ENCODE peak calls at places on chromosome 6, in eight cellular contexts. Q, X, R, Z, N, Y, E and S are unnamed samples.

GRCh38 chr6:129662980-129663431 is 47.0 kb downstream of the ARHGAP18 start:
- DNase-seq in Q (no peak), X (no peak), R (no peak), Z (no peak), N (no peak), Y (no peak), E (no peak), S (no peak)

GRCh38 chr6:137370871-137371633 is 123.1 kb downstream of the OLIG3 start:
- DNase-seq in Q (no peak), X (no peak), R (no peak), Z (no peak), N (no peak), Y (no peak), E (no peak), S (no peak)

GRCh38 chr6:150456902-150457643 is 88.3 kb downstream of the IYD start:
- DNase-seq in Q (no peak), X (no peak), R (no peak), Z (no peak), N (no peak), Y (no peak), E (no peak), S (no peak)

GRCh38 chr6:37314803-37315515 is 38.8 kb upstream of the RNF8 start:
- DNase-seq in Q (peak), X (no peak), R (peak), Z (no peak), N (peak), Y (peak), E (no peak), S (peak)

GRCh38 chr6:112225691-112226090 is 28.7 kb downstream of the LAMA4 start:
- DNase-seq in Q (no peak), X (no peak), R (no peak), Z (no peak), N (no peak), Y (no peak), E (no peak), S (no peak)

GRCh38 chr6:16217156-16217721 is 21.1 kb upstream of the GMPR start:
- DNase-seq in Q (no peak), X (no peak), R (no peak), Z (no peak), N (no peak), Y (no peak), E (no peak), S (peak)

GRCh38 chr6:45608252-45608911 is 230.6 kb upstream of the SUPT3H start:
- DNase-seq in Q (peak), X (no peak), R (no peak), Z (no peak), N (no peak), Y (peak), E (no peak), S (no peak)

GRCh38 chr6:96520851-96521115 is 823 bp upstream of the UFL1 start:
- DNase-seq in Q (no peak), X (no peak), R (no peak), Z (peak), N (no peak), Y (peak), E (no peak), S (no peak)

GRCh38 chr6:169177516-169178196 is 76.0 kb downstream of the THBS2 start:
- DNase-seq in Q (no peak), X (no peak), R (no peak), Z (no peak), N (no peak), Y (no peak), E (no peak), S (no peak)

GRCh38 chr6:27592107-27592480 is 119.2 kb upstream of the ZNF184 start:
- DNase-seq in Q (peak), X (no peak), R (no peak), Z (peak), N (no peak), Y (peak), E (no peak), S (no peak)

GRCh38 chr6:96841241-96841824 is 4.1 kb upstream of the GPR63 start:
- DNase-seq in Q (no peak), X (no peak), R (no peak), Z (no peak), N (no peak), Y (no peak), E (no peak), S (no peak)

GRCh38 chr6:130947464-130947863 is 115.6 kb downstream of the EPB41L2 start:
- DNase-seq in Q (no peak), X (no peak), R (no peak), Z (no peak), N (no peak), Y (peak), E (no peak), S (peak)

GRCh38 chr6:152557502-152557901 is 79.7 kb downstream of the SYNE1 start:
- DNase-seq in Q (no peak), X (no peak), R (no peak), Z (no peak), N (no peak), Y (no peak), E (no peak), S (no peak)

GRCh38 chr6:166253277-166254229 is 54.6 kb downstream of the PRR18 start:
- DNase-seq in Q (no peak), X (no peak), R (peak), Z (peak), N (no peak), Y (no peak), E (no peak), S (no peak)

GRCh38 chr6:37691904-37692806 is 5.5 kb downstream of the MDGA1 start:
- DNase-seq in Q (peak), X (no peak), R (peak), Z (peak), N (peak), Y (peak), E (no peak), S (peak)

GRCh38 chr6:10720229-10720959 is 2.5 kb upstream of the TMEM14C start:
- DNase-seq in Q (no peak), X (no peak), R (peak), Z (peak), N (peak), Y (peak), E (no peak), S (peak)

GRCh38 chr6:12545837-12546658 is 170.5 kb upstream of the PHACTR1 start:
- DNase-seq in Q (peak), X (no peak), R (no peak), Z (no peak), N (no peak), Y (peak), E (no peak), S (no peak)

GRCh38 chr6:77124604-77125003 is 338.7 kb downstream of the HTR1B start:
- DNase-seq in Q (no peak), X (no peak), R (no peak), Z (no peak), N (no peak), Y (peak), E (no peak), S (no peak)

GRCh38 chr6:121615493-121615892 is 180.0 kb downstream of the GJA1 start:
- DNase-seq in Q (peak), X (no peak), R (no peak), Z (no peak), N (no peak), Y (peak), E (no peak), S (no peak)

GRCh38 chr6:160966493-160967229 is 24.9 kb upstream of the MAP3K4 start:
- DNase-seq in Q (no peak), X (no peak), R (no peak), Z (no peak), N (no peak), Y (no peak), E (no peak), S (no peak)

GRCh38 chr6:36729169-36729549 is 31.5 kb downstream of the RAB44 start:
- DNase-seq in Q (no peak), X (no peak), R (no peak), Z (no peak), N (no peak), Y (no peak), E (no peak), S (no peak)

GRCh38 chr6:153043719-153044118 is 41.2 kb upstream of the MTRF1L start:
- DNase-seq in Q (no peak), X (no peak), R (no peak), Z (no peak), N (no peak), Y (peak), E (no peak), S (no peak)

GRCh38 chr6:24194968-24195700 is 69.1 kb downstream of the NRSN1 start:
- DNase-seq in Q (no peak), X (no peak), R (no peak), Z (no peak), N (no peak), Y (no peak), E (no peak), S (no peak)

GRCh38 chr6:105301072-105301503 is 101.8 kb downstream of the PREP start:
- DNase-seq in Q (no peak), X (no peak), R (no peak), Z (no peak), N (no peak), Y (no peak), E (no peak), S (no peak)

GRCh38 chr6:116406678-116407345 is 36.1 kb downstream of the DSE start:
- DNase-seq in Q (no peak), X (no peak), R (no peak), Z (no peak), N (no peak), Y (no peak), E (no peak), S (no peak)

GRCh38 chr6:13011612-13012146 is 295.1 kb downstream of the PHACTR1 start:
- DNase-seq in Q (no peak), X (no peak), R (no peak), Z (no peak), N (no peak), Y (no peak), E (no peak), S (no peak)

GRCh38 chr6:20708367-20709124 is 174.3 kb downstream of the CDKAL1 start:
- DNase-seq in Q (no peak), X (no peak), R (no peak), Z (no peak), N (no peak), Y (peak), E (no peak), S (peak)

GRCh38 chr6:16470502-16471221 is 232.3 kb downstream of the GMPR start:
- DNase-seq in Q (no peak), X (no peak), R (no peak), Z (no peak), N (no peak), Y (no peak), E (no peak), S (no peak)

GRCh38 chr6:90098025-90098474 is 198.6 kb downstream of the BACH2 start:
- DNase-seq in Q (peak), X (peak), R (peak), Z (no peak), N (no peak), Y (peak), E (peak), S (no peak)

GRCh38 chr6:106104476-106104875 is 18.3 kb downstream of the PRDM1 start:
- DNase-seq in Q (no peak), X (no peak), R (no peak), Z (no peak), N (no peak), Y (no peak), E (no peak), S (no peak)

GRCh38 chr6:154852700-154853099 is 119.5 kb downstream of the SCAF8 start:
- DNase-seq in Q (no peak), X (no peak), R (no peak), Z (no peak), N (no peak), Y (no peak), E (no peak), S (no peak)

GRCh38 chr6:170210651-170211403 is 80.1 kb downstream of the DLL1 start:
- DNase-seq in Q (no peak), X (no peak), R (no peak), Z (no peak), N (no peak), Y (no peak), E (no peak), S (no peak)

GRCh38 chr6:38443750-38444149 is 196.0 kb downstream of the BTBD9 start:
- DNase-seq in Q (no peak), X (no peak), R (peak), Z (no peak), N (no peak), Y (peak), E (no peak), S (no peak)

GRCh38 chr6:40395066-40395697 is 192.0 kb downstream of the LRFN2 start:
- DNase-seq in Q (no peak), X (no peak), R (no peak), Z (no peak), N (no peak), Y (peak), E (no peak), S (no peak)

GRCh38 chr6:104575536-104575935 is 284.2 kb downstream of the HACE1 start:
- DNase-seq in Q (no peak), X (no peak), R (no peak), Z (no peak), N (no peak), Y (no peak), E (no peak), S (no peak)

GRCh38 chr6:34196833-34197195 is 39.9 kb upstream of the HMGA1 start:
- DNase-seq in Q (no peak), X (no peak), R (no peak), Z (no peak), N (no peak), Y (no peak), E (no peak), S (no peak)

GRCh38 chr6:156953478-156954146 is 176.4 kb downstream of the ARID1B start:
- DNase-seq in Q (peak), X (no peak), R (no peak), Z (peak), N (peak), Y (peak), E (peak), S (no peak)

GRCh38 chr6:11143394-11144371 is 32.2 kb upstream of the ERVFRD-1 start:
- DNase-seq in Q (peak), X (peak), R (peak), Z (no peak), N (no peak), Y (peak), E (no peak), S (peak)

GRCh38 chr6:170448745-170449144 is 104.4 kb downstream of the PSMB1 start:
- DNase-seq in Q (no peak), X (no peak), R (no peak), Z (no peak), N (no peak), Y (no peak), E (no peak), S (no peak)